ENCODE peak calls at places on chromosomes 1 and 21, in eight cellular contexts. C, F, V, I, G, A, S and U are unnamed samples.

GRCh38 chr1:115839706-115840095 is 1.2 kb downstream of the NHLH2 start:
- DNase-seq in C (no peak), F (no peak), V (no peak), I (no peak), G (no peak), A (no peak), S (no peak), U (no peak)

GRCh38 chr1:157958280-157958679 is 35.2 kb upstream of the KIRREL1 start:
- DNase-seq in C (no peak), F (no peak), V (no peak), I (no peak), G (no peak), A (no peak), S (no peak), U (no peak)

GRCh38 chr1:14522331-14523241 is 75.9 kb upstream of the KAZN start:
- DNase-seq in C (no peak), F (no peak), V (peak; percentile 43), I (peak; percentile 19), G (no peak), A (peak; percentile 72), S (peak; percentile 82), U (peak; percentile 63)

GRCh38 chr1:26471498-26472329 is 526 bp upstream of the HMGN2 start:
- DNase-seq in C (peak; percentile 94), F (peak; percentile 42), V (peak; percentile 59), I (peak; percentile 95), G (peak; percentile 86), A (peak; percentile 43), S (peak; percentile 65), U (peak; percentile 36)

GRCh38 chr1:232470711-232471110 is 159.2 kb downstream of the SIPA1L2 start:
- DNase-seq in C (no peak), F (no peak), V (no peak), I (no peak), G (no peak), A (no peak), S (no peak), U (no peak)

GRCh38 chr21:36976882-36977651 is 10.6 kb upstream of the HLCS start:
- DNase-seq in C (no peak), F (peak; percentile 48), V (peak; percentile 33), I (peak; percentile 72), G (no peak), A (peak; percentile 46), S (peak; percentile 75), U (no peak)

GRCh38 chr1:32893198-32894018 is 7.1 kb downstream of the HPCA start:
- DNase-seq in C (no peak), F (peak; percentile 46), V (no peak), I (no peak), G (no peak), A (peak; percentile 70), S (peak; percentile 20), U (no peak)

GRCh38 chr1:23601104-23601967 is 42.0 kb upstream of the ID3 start:
- DNase-seq in C (no peak), F (no peak), V (no peak), I (no peak), G (peak; percentile 3), A (no peak), S (no peak), U (no peak)

GRCh38 chr1:43806183-43806582 is 98.8 kb downstream of the ST3GAL3 start:
- DNase-seq in C (no peak), F (no peak), V (no peak), I (no peak), G (no peak), A (no peak), S (no peak), U (no peak)

GRCh38 chr21:41460578-41461527 is 34.8 kb downstream of the MX1 start:
- DNase-seq in C (peak; percentile 94), F (peak; percentile 80), V (peak; percentile 76), I (peak; percentile 68), G (peak; percentile 81), A (peak; percentile 65), S (peak; percentile 72), U (peak; percentile 64)

GRCh38 chr1:205662135-205662725 is 18.1 kb downstream of the SLC45A3 start:
- DNase-seq in C (no peak), F (no peak), V (no peak), I (no peak), G (no peak), A (no peak), S (no peak), U (no peak)

GRCh38 chr21:45020629-45021427 is 53.6 kb upstream of the ADARB1 start:
- DNase-seq in C (no peak), F (no peak), V (no peak), I (no peak), G (peak; percentile 48), A (no peak), S (no peak), U (no peak)

GRCh38 chr1:78054972-78055371 is 9.2 kb downstream of the GIPC2 start:
- DNase-seq in C (no peak), F (no peak), V (no peak), I (no peak), G (no peak), A (no peak), S (no peak), U (no peak)

GRCh38 chr1:43711524-43712386 is 4.4 kb downstream of the ST3GAL3 start:
- DNase-seq in C (no peak), F (no peak), V (no peak), I (no peak), G (no peak), A (no peak), S (peak; percentile 91), U (no peak)

GRCh38 chr1:9593492-9594465 is 5.1 kb downstream of the TMEM201 start:
- DNase-seq in C (no peak), F (peak; percentile 38), V (peak; percentile 52), I (peak; percentile 87), G (peak; percentile 84), A (peak; percentile 48), S (peak; percentile 69), U (peak; percentile 67)

GRCh38 chr1:17274186-17275170 is 25.6 kb downstream of the PADI3 start:
- DNase-seq in C (no peak), F (no peak), V (no peak), I (peak; percentile 80), G (no peak), A (no peak), S (peak; percentile 29), U (peak; percentile 41)

GRCh38 chr1:226111109-226111864 is 48.8 kb downstream of the H3-3A start:
- DNase-seq in C (no peak), F (no peak), V (no peak), I (peak; percentile 35), G (no peak), A (no peak), S (no peak), U (no peak)

GRCh38 chr1:226109829-226110248 is 47.3 kb downstream of the H3-3A start:
- DNase-seq in C (peak; percentile 95), F (peak; percentile 91), V (peak; percentile 85), I (peak; percentile 90), G (peak; percentile 93), A (peak; percentile 85), S (peak; percentile 70), U (peak; percentile 91)

GRCh38 chr1:226111865-226112395 is 49.4 kb downstream of the H3-3A start:
- DNase-seq in C (no peak), F (no peak), V (no peak), I (no peak), G (no peak), A (no peak), S (no peak), U (no peak)

GRCh38 chr1:226108935-226109828 is 46.7 kb downstream of the H3-3A start:
- DNase-seq in C (no peak), F (no peak), V (peak; percentile 38), I (no peak), G (peak; percentile 73), A (peak; percentile 34), S (peak; percentile 36), U (no peak)

DNA sequence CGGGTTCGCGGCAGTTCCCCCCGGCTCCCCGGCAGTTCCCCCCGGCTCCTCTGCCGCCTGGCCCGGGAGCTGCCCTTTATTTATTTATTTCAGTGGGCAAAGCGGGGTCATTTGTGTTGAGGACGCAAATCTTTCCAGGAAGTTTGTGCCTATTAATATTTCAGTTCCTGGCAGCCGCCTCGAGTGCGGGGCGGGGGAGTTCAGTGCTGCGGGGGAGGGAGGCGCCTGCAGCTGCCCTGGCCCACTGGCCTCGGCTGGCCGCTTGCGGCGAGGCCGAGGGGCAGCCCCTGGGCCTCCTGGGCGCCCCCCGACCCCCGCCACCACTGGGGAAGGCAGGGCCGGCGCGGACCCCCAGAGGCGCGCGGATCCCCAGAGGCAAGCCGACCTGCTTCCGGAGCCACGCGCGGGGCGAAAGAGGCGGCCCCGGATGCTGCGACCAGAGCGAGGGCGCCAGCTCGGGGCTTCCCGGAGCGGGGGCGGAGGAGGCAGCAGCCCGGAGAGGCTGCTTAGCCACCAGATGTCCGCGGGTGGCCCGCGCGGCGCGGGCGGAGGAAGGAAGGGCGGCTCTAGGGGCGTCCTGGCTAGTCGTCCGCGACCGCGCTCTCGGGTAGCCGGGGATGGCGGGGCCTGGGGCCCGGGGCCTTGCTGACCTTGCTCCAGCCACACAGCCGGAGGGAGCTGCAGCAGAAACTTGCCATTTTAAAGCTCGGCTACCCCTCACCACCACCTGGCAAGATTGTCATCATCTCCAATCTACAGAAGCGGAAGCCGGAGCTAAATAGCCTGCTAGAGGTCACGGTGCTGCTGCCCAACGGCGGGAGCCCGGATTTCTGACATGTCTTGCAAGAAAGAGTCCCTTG is 48.0 kb downstream of the H3-3A start:
- DNase-seq in C (no peak), F (peak; percentile 54), V (peak; percentile 46), I (peak; percentile 83), G (peak; percentile 88), A (peak; percentile 71), S (peak; percentile 58), U (peak; percentile 84)
- TF ChIP-seq POLR2A in C (peak; percentile 27), F (peak; percentile 19), V (no peak), I (peak; percentile 58), G (peak; percentile 74), A (peak; percentile 48), S (no peak), U (peak; percentile 42)

GRCh38 chr1:70354332-70355110 is at the start of gene ANKRD13C:
- DNase-seq in C (peak; percentile 98), F (peak; percentile 95), V (peak; percentile 94), I (peak; percentile 95), G (peak; percentile 93), A (peak; percentile 96), S (peak; percentile 96), U (peak; percentile 88)
- TF ChIP-seq POLR2A in C (peak; percentile 60), F (peak; percentile 83), V (no peak), I (peak; percentile 90), G (peak; percentile 77), A (peak; percentile 82), S (peak; percentile 93), U (peak; percentile 86)

GRCh38 chr1:207052736-207053545 is at the start of gene PFKFB2:
- DNase-seq in C (peak; percentile 98), F (peak; percentile 100), V (peak; percentile 98), I (peak; percentile 72), G (peak; percentile 96), A (peak; percentile 97), S (peak; percentile 87), U (peak; percentile 58)
- TF ChIP-seq POLR2A in C (peak; percentile 78), F (peak; percentile 93), V (no peak), I (no peak), G (peak; percentile 95), A (peak; percentile 80), S (peak; percentile 43), U (peak; percentile 68)

DNA sequence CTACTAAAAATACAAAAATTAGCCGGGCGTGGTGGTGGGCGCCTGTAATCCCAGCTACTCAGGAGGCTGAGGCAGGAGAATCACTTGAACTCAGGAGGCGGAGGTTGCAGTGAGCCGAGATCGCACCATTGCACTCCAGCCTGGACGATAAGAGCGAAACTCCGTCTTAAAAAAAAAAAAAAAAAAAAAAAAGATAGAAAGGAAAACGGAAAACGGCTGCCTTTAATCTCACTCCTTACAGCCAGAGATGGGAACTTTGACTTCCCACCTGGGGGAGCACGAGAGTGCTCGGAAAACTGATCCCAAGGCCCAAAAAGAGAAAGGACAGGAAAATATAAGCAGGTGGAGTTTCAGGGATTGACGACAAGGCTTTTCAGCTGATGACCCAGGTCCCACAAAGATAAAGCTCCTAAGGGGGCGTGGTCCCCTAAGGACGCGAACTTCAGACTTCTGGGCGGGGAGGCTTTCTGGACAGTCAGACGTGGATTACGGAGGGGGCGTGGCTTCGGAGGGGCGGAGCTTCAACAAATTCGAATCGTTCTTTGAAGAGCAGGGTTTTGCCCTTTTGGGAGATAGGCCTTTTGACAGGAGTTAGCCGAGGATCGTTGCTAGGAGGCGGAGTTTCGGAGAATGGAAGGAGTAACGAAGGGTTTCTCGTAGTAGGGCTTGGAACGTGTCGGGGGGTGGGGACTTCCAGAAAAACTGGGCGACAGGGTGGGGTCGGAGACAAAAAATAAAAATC is 966 bp upstream of the CKS1B start:
- DNase-seq in C (peak; percentile 99), F (peak; percentile 97), V (peak; percentile 98), I (peak; percentile 95), G (peak; percentile 96), A (peak; percentile 99), S (peak; percentile 97), U (peak; percentile 58)
- TF ChIP-seq POLR2A in C (peak; percentile 20), F (peak; percentile 83), V (no peak), I (peak; percentile 20), G (peak; percentile 52), A (peak; percentile 42), S (peak; percentile 87), U (peak; percentile 53)